ENCODE peak calls at places on chromosomes 4 and X, in nine cellular contexts. X, V, Y, L, C, J, A, T and W are unnamed samples.
A peak's percentile ranks its signal among the peaks of the same experiment; 100 is the strongest.

GRCh38 chr4:7397206-7398103 is 37.3 kb downstream of the PSAPL1 start:
- DNase-seq in X (no peak), V (no peak), Y (no peak), L (no peak), C (no peak), J (no peak), A (peak; percentile 26), T (no peak), W (no peak)

GRCh38 chrX:68658530-68658929 is 11.1 kb downstream of the STARD8 start:
- DNase-seq in X (no peak), V (no peak), Y (no peak), L (no peak), C (no peak), J (no peak), A (no peak), T (no peak), W (no peak)

GRCh38 chrX:69258893-69259292 is 93.6 kb upstream of the PJA1 start:
- DNase-seq in X (no peak), V (no peak), Y (no peak), L (no peak), C (no peak), J (no peak), A (no peak), T (no peak), W (no peak)

GRCh38 chr4:98510757-98511517 is 147.5 kb downstream of the TSPAN5 start:
- DNase-seq in X (peak; percentile 89), V (no peak), Y (no peak), L (no peak), C (no peak), J (no peak), A (no peak), T (peak; percentile 83), W (no peak)

GRCh38 chr4:152374606-152375285 is 161.1 kb downstream of the FBXW7 start:
- DNase-seq in X (peak; percentile 49), V (no peak), Y (no peak), L (no peak), C (no peak), J (no peak), A (no peak), T (no peak), W (no peak)

GRCh38 chr4:113020966-113021365 is 28.5 kb upstream of the ANK2 start:
- DNase-seq in X (peak; percentile 37), V (no peak), Y (no peak), L (no peak), C (no peak), J (no peak), A (no peak), T (peak; percentile 24), W (no peak)

GRCh38 chr4:111228396-111228795 is 605.5 kb upstream of the PITX2 start:
- DNase-seq in X (peak; percentile 44), V (no peak), Y (no peak), L (no peak), C (no peak), J (no peak), A (no peak), T (no peak), W (no peak)

GRCh38 chrX:134868766-134869495 is 121.9 kb upstream of the SMIM10 start:
- DNase-seq in X (peak; percentile 89), V (no peak), Y (no peak), L (no peak), C (no peak), J (no peak), A (no peak), T (peak; percentile 83), W (no peak)

GRCh38 chr4:98627477-98627876 is 30.9 kb downstream of the TSPAN5 start:
- DNase-seq in X (peak; percentile 28), V (no peak), Y (no peak), L (no peak), C (no peak), J (no peak), A (no peak), T (no peak), W (no peak)

DNA sequence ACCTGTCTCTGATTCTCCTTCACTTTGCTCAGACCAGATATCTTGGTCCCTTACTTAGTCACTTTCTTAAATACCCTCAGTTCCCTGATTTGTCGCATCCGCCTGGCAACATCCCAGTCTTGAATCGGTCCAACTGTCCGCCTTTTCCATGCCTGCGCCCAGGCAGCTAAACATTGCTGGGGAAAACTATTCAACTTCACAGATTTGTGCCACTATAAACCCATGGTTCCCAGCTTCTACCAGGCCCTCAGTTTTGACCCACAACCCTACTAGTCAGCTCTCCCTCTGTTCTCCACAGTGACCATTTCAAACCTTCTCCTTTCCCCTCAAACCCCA is 451 bp upstream of the FGD1 start:
- DNase-seq in X (no peak), V (no peak), Y (no peak), L (no peak), C (no peak), J (no peak), A (no peak), T (no peak), W (no peak)
- H3K4me3 ChIP-seq in X (peak overlapping the region; percentile 83), V (no peak overlapping the region), Y (peak overlapping the region; percentile 66), L (no peak overlapping the region), C (no peak overlapping the region), J (peak overlapping the region; percentile 76), A (peak overlapping the region; percentile 62), T (peak overlapping the region; percentile 62), W (no peak overlapping the region)

GRCh38 chr4:139660518-139661149 is 5.0 kb upstream of the MGST2 start:
- DNase-seq in X (no peak), V (no peak), Y (no peak), L (no peak), C (no peak), J (no peak), A (no peak), T (peak; percentile 64), W (no peak)

GRCh38 chr4:139658983-139659382 is 6.6 kb upstream of the MGST2 start:
- DNase-seq in X (no peak), V (no peak), Y (no peak), L (no peak), C (no peak), J (no peak), A (no peak), T (no peak), W (no peak)

GRCh38 chr4:139656614-139657486 is 8.8 kb upstream of the MGST2 start:
- DNase-seq in X (peak; percentile 87), V (peak; percentile 63), Y (peak; percentile 24), L (peak; percentile 29), C (peak; percentile 55), J (no peak), A (peak; percentile 61), T (peak; percentile 84), W (no peak)

GRCh38 chr4:139659735-139660424 is 5.7 kb upstream of the MGST2 start:
- DNase-seq in X (no peak), V (no peak), Y (no peak), L (no peak), C (no peak), J (no peak), A (no peak), T (no peak), W (no peak)

DNA sequence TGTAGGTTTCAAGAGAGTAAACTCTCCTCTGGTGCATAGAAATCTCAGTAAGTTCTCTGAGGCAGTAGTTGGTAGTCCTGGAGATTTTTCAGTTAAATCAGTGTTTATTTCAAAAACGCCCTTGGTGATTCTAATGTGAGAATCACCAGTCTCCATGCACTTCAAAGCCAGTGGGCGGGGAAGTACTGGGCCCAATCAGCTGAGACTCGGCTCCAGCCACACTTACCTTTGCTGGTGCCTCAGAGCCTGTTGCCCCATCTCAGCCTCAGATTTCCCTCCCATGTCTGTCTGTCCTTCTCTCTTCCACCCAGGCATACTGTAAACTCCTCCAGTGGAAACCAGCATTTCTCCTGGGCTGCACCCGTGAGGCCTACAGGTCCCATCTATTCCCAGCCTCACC is 7.4 kb upstream of the MGST2 start:
- DNase-seq in X (no peak), V (no peak), Y (no peak), L (no peak), C (no peak), J (no peak), A (no peak), T (peak; percentile 9), W (no peak)
- H3K4me3 ChIP-seq in X (peak overlapping the region; percentile 61), V (no peak overlapping the region), Y (no peak overlapping the region), L (no peak overlapping the region), C (no peak overlapping the region), J (no peak overlapping the region), A (no peak overlapping the region), T (no peak overlapping the region), W (no peak overlapping the region)

DNA sequence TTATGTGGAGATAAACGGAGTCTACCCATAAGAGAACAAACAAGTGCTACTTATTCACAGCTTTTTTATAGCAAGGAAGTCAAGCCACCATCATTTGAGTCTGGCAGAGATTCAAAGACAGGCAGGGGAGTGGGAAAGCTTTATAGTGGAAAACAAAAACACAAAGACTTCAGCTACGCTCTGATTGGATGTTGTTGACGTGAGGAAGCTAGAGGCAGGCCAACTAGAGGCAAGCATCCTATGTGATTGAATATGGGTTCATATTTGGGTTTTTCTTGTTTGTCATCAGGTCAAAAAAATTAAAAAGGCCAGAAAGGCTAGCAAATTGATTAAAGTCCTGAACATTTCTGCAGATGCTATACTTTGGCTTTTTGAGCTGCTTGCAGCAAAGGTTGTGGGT is 709 bp upstream of the TCEAL4 start:
- DNase-seq in X (no peak), V (no peak), Y (no peak), L (no peak), C (no peak), J (no peak), A (no peak), T (peak; percentile 39), W (no peak)
- H3K4me3 ChIP-seq in X (peak overlapping the region; percentile 80), V (no peak overlapping the region), Y (no peak overlapping the region), L (no peak overlapping the region), C (no peak overlapping the region), J (peak overlapping the region; percentile 78), A (peak overlapping the region; percentile 62), T (peak overlapping the region; percentile 76), W (no peak overlapping the region)

GRCh38 chr4:110074570-110074969 is 123.8 kb downstream of the ELOVL6 start:
- DNase-seq in X (no peak), V (no peak), Y (no peak), L (no peak), C (peak; percentile 34), J (no peak), A (no peak), T (no peak), W (no peak)

GRCh38 chr4:110071466-110071865 is 126.9 kb downstream of the ELOVL6 start:
- DNase-seq in X (no peak), V (no peak), Y (no peak), L (no peak), C (peak; percentile 41), J (no peak), A (peak; percentile 50), T (no peak), W (peak; percentile 57)

GRCh38 chr4:110075083-110075738 is 123.2 kb downstream of the ELOVL6 start:
- DNase-seq in X (no peak), V (no peak), Y (no peak), L (no peak), C (no peak), J (no peak), A (no peak), T (no peak), W (no peak)

GRCh38 chr4:110075891-110076290 is 122.5 kb downstream of the ELOVL6 start:
- DNase-seq in X (no peak), V (no peak), Y (no peak), L (no peak), C (no peak), J (no peak), A (no peak), T (no peak), W (no peak)

GRCh38 chr4:110073045-110073845 is 125.2 kb downstream of the ELOVL6 start:
- DNase-seq in X (no peak), V (no peak), Y (no peak), L (no peak), C (no peak), J (no peak), A (no peak), T (peak; percentile 40), W (no peak)
- H3K4me3 ChIP-seq in X (no peak overlapping the region), V (no peak overlapping the region), Y (no peak overlapping the region), L (no peak overlapping the region), C (no peak overlapping the region), J (no peak overlapping the region), A (no peak overlapping the region), T (no peak overlapping the region), W (no peak overlapping the region)